ENCODE peak calls at places on chromosomes 7 and 10, in eight cellular contexts. C, V, Q, G, R, P, J and B are unnamed samples.

GRCh38 chr7:150800576-150801241 is at the start of gene TMEM176A:
- DNase-seq in C (no peak), V (no peak), Q (no peak), G (no peak), R (no peak), P (no peak), J (no peak), B (no peak)

GRCh38 chr7:151316896-151317295 is 24.7 kb upstream of the NUB1 start:
- DNase-seq in C (no peak), V (no peak), Q (no peak), G (no peak), R (no peak), P (no peak), J (no peak), B (no peak)

GRCh38 chr10:103695584-103696005 is 159.8 kb downstream of the SH3PXD2A start:
- DNase-seq in C (peak; percentile 85), V (no peak), Q (peak; percentile 17), G (no peak), R (no peak), P (no peak), J (no peak), B (no peak)

GRCh38 chr10:31320179-31320597 is 1.2 kb downstream of the ZEB1 start:
- DNase-seq in C (peak; percentile 54), V (peak; percentile 17), Q (peak; percentile 48), G (no peak), R (no peak), P (peak; percentile 21), J (peak; percentile 46), B (peak; percentile 26)

GRCh38 chr7:24706211-24707165 is 50.8 kb downstream of the GSDME start:
- DNase-seq in C (no peak), V (no peak), Q (no peak), G (no peak), R (no peak), P (no peak), J (no peak), B (no peak)

GRCh38 chr7:17236603-17237002 is 61.8 kb upstream of the AHR start:
- DNase-seq in C (peak; percentile 30), V (no peak), Q (peak; percentile 56), G (peak; percentile 32), R (no peak), P (no peak), J (no peak), B (peak; percentile 50)

GRCh38 chr10:130109796-130110235 is 814 bp downstream of the C10orf143 start:
- DNase-seq in C (peak; percentile 83), V (peak; percentile 58), Q (peak; percentile 76), G (peak; percentile 85), R (peak; percentile 61), P (peak; percentile 37), J (peak; percentile 75), B (peak; percentile 80)

GRCh38 chr10:50582766-50583762 is 40.7 kb downstream of the SGMS1 start:
- DNase-seq in C (peak; percentile 18), V (peak; percentile 24), Q (no peak), G (peak; percentile 27), R (no peak), P (peak; percentile 90), J (no peak), B (peak; percentile 91)

GRCh38 chr10:4527281-4527960 is 298.6 kb upstream of the AKR1E2 start:
- DNase-seq in C (peak; percentile 71), V (no peak), Q (peak; percentile 73), G (peak; percentile 41), R (no peak), P (no peak), J (no peak), B (peak; percentile 20)

GRCh38 chr10:4519691-4520402 is 306.2 kb upstream of the AKR1E2 start:
- DNase-seq in C (peak; percentile 75), V (no peak), Q (peak; percentile 46), G (peak; percentile 72), R (no peak), P (no peak), J (no peak), B (no peak)

GRCh38 chr10:4525095-4525494 is 300.9 kb upstream of the AKR1E2 start:
- DNase-seq in C (no peak), V (no peak), Q (no peak), G (no peak), R (no peak), P (no peak), J (no peak), B (no peak)

GRCh38 chr10:4526426-4526825 is 299.6 kb upstream of the AKR1E2 start:
- DNase-seq in C (peak; percentile 29), V (no peak), Q (no peak), G (no peak), R (no peak), P (no peak), J (no peak), B (no peak)

DNA sequence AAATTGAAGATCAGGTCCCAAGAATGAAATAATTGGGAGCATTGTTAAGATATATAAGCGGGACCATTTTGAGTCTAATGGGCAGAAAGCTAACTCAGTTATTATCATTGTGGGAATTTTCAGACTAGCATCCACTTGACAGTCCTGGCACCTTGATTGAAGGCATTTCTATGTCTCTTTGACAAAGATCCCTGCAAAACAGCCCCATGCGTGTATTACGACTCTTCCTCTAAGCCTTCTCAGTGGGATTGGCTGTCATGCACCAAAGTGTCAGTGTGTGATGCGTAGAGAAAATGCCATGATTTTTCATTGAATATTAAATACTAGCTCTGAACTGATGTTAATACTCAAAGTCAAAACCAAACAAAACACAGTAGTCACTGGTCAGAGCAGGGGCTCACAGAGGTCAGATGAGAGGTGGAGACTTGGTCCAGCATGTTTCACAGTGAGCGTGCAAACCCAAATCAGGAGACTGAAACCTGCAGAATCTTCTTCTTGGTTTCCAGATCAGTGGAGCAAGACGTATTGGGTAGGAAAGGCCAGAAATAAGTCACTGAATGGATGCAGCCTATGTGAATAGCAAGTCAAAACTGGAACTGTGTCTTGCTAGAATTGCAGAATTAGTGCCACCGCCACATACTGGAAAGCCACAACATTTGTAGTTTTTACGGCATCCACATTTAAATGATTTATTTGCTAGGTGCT is 303.6 kb upstream of the AKR1E2 start:
- DNase-seq in C (no peak), V (no peak), Q (no peak), G (no peak), R (peak; percentile 7), P (no peak), J (no peak), B (no peak)
- H3K4me2 ChIP-seq in C (no peak overlapping the region), V (no peak overlapping the region), Q (no peak overlapping the region), G (no peak overlapping the region), R (no peak overlapping the region), P (no peak overlapping the region), J (no peak overlapping the region), B (no peak overlapping the region)

GRCh38 chr10:118873080-118873737 is 118.4 kb upstream of the CACUL1 start:
- DNase-seq in C (peak; percentile 6), V (no peak), Q (peak; percentile 35), G (peak; percentile 7), R (no peak), P (no peak), J (no peak), B (peak; percentile 52)

GRCh38 chr10:118867768-118868167 is 113.0 kb upstream of the CACUL1 start:
- DNase-seq in C (no peak), V (no peak), Q (no peak), G (no peak), R (no peak), P (no peak), J (no peak), B (no peak)

GRCh38 chr10:118868618-118869017 is 113.8 kb upstream of the CACUL1 start:
- DNase-seq in C (no peak), V (no peak), Q (no peak), G (no peak), R (no peak), P (no peak), J (no peak), B (no peak)

GRCh38 chr10:118871244-118871865 is 116.6 kb upstream of the CACUL1 start:
- DNase-seq in C (no peak), V (no peak), Q (no peak), G (no peak), R (no peak), P (no peak), J (no peak), B (no peak)

GRCh38 chr10:118870467-118871243 is 115.9 kb upstream of the CACUL1 start:
- DNase-seq in C (peak; percentile 81), V (peak; percentile 36), Q (peak; percentile 75), G (peak; percentile 39), R (no peak), P (no peak), J (no peak), B (peak; percentile 64)
- H3K4me2 ChIP-seq in C (peak overlapping the region; percentile 24), V (peak overlapping the region; percentile 63), Q (no peak overlapping the region), G (no peak overlapping the region), R (no peak overlapping the region), P (no peak overlapping the region), J (no peak overlapping the region), B (peak overlapping the region; percentile 34)

GRCh38 chr7:155297517-155298287 is at the start of gene INSIG1:
- DNase-seq in C (peak; percentile 97), V (peak; percentile 86), Q (peak; percentile 89), G (peak; percentile 92), R (peak; percentile 62), P (peak; percentile 99), J (peak; percentile 92), B (peak; percentile 94)

GRCh38 chr7:155296006-155296787 is 1.5 kb upstream of the INSIG1 start:
- DNase-seq in C (no peak), V (no peak), Q (no peak), G (no peak), R (no peak), P (no peak), J (no peak), B (no peak)

GRCh38 chr7:155293721-155294642 is 3.7 kb upstream of the INSIG1 start:
- DNase-seq in C (no peak), V (no peak), Q (no peak), G (no peak), R (no peak), P (no peak), J (no peak), B (no peak)

GRCh38 chr7:155296788-155297516 is 726 bp upstream of the INSIG1 start:
- DNase-seq in C (peak; percentile 93), V (peak; percentile 49), Q (peak; percentile 77), G (peak; percentile 81), R (no peak), P (peak; percentile 61), J (peak; percentile 49), B (peak; percentile 62)

DNA sequence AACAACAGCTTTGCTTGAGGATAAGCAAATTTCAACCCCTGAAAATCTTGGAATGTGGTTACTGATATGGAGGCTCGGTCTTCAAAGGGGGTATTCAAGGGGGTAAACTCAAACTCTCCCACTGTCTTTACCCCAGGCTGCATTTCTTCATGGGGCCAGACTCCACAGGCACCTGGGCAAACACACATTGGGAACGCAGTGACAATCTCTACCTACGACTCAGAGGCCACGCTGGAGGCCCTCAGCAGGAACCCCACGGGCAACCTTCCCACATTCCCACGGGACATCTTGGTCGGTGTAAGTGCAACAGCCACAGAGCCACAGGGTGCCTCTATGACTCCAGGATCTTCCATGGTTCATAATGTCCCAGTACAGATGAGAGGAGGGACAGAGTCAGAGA is 2.2 kb upstream of the INSIG1 start:
- DNase-seq in C (no peak), V (no peak), Q (no peak), G (no peak), R (no peak), P (no peak), J (no peak), B (no peak)
- H3K4me2 ChIP-seq in C (no peak overlapping the region), V (no peak overlapping the region), Q (no peak overlapping the region), G (no peak overlapping the region), R (peak overlapping the region; percentile 74), P (peak overlapping the region; percentile 95), J (no peak overlapping the region), B (no peak overlapping the region)

GRCh38 chr7:68321076-68321639 is 1277.1 kb upstream of the AUTS2 start:
- DNase-seq in C (no peak), V (peak; percentile 13), Q (peak; percentile 33), G (no peak), R (no peak), P (no peak), J (no peak), B (peak; percentile 11)
- H3K4me2 ChIP-seq in C (no peak overlapping the region), V (peak overlapping the region; percentile 68), Q (no peak overlapping the region), G (no peak overlapping the region), R (no peak overlapping the region), P (no peak overlapping the region), J (no peak overlapping the region), B (no peak overlapping the region)

GRCh38 chr10:75771606-75772005 is 340.2 kb downstream of the LRMDA start:
- DNase-seq in C (no peak), V (no peak), Q (no peak), G (no peak), R (no peak), P (no peak), J (no peak), B (peak; percentile 96)
- H3K4me2 ChIP-seq in C (no peak overlapping the region), V (no peak overlapping the region), Q (no peak overlapping the region), G (no peak overlapping the region), R (no peak overlapping the region), P (no peak overlapping the region), J (no peak overlapping the region), B (peak overlapping the region; percentile 69)